ENCODE peak calls at places on chromosomes 4 and X, in seven cellular contexts. One of them, this sample, is unnamed.

GRCh38 chr4:151727365-151727764 is 33.4 kb downstream of the GATB start:
- DNase-seq in colonic mucosa: no peak
- DNase-seq in tibial nerve: no peak
- DNase-seq in kidney epithelial cell: no peak
- DNase-seq in fibroblast of lung: no peak
- DNase-seq in psoas muscle: no peak
- DNase-seq in SK-N-SH: no peak
- DNase-seq in this sample: peak; percentile 19

GRCh38 chr4:150033109-150033508 is 45.1 kb upstream of the DCLK2 start:
- DNase-seq in tibial nerve: no peak
- DNase-seq in kidney epithelial cell: no peak
- DNase-seq in colonic mucosa: no peak
- DNase-seq in psoas muscle: no peak
- DNase-seq in SK-N-SH: no peak
- DNase-seq in fibroblast of lung: no peak
- DNase-seq in this sample: no peak

GRCh38 chrX:77953300-77953699 is 16.1 kb downstream of the PGAM4 start:
- DNase-seq in colonic mucosa: no peak
- DNase-seq in tibial nerve: no peak
- DNase-seq in psoas muscle: no peak
- DNase-seq in kidney epithelial cell: no peak
- DNase-seq in fibroblast of lung: no peak
- DNase-seq in SK-N-SH: no peak
- DNase-seq in this sample: no peak

GRCh38 chr4:80875642-80876041 is 154.9 kb upstream of the BMP3 start:
- DNase-seq in colonic mucosa: no peak
- DNase-seq in fibroblast of lung: no peak
- DNase-seq in tibial nerve: no peak
- DNase-seq in kidney epithelial cell: no peak
- DNase-seq in psoas muscle: no peak
- DNase-seq in SK-N-SH: no peak
- DNase-seq in this sample: no peak

GRCh38 chr4:175190654-175191053 is 272.5 kb downstream of the ADAM29 start:
- DNase-seq in colonic mucosa: no peak
- DNase-seq in SK-N-SH: no peak
- DNase-seq in fibroblast of lung: no peak
- DNase-seq in psoas muscle: no peak
- DNase-seq in tibial nerve: no peak
- DNase-seq in kidney epithelial cell: no peak
- DNase-seq in this sample: no peak

GRCh38 chr4:105246712-105247111 is 100.0 kb downstream of the TET2 start:
- DNase-seq in tibial nerve: no peak
- DNase-seq in psoas muscle: no peak
- DNase-seq in colonic mucosa: no peak
- DNase-seq in fibroblast of lung: peak; percentile 84
- DNase-seq in SK-N-SH: no peak
- DNase-seq in kidney epithelial cell: no peak
- DNase-seq in this sample: peak; percentile 86

GRCh38 chrX:102712216-102712966 is at the start of gene GPRASP2:
- DNase-seq in tibial nerve: no peak
- DNase-seq in psoas muscle: peak; percentile 72
- DNase-seq in kidney epithelial cell: no peak
- DNase-seq in colonic mucosa: peak; percentile 38
- DNase-seq in fibroblast of lung: no peak
- DNase-seq in SK-N-SH: peak; percentile 74
- DNase-seq in this sample: peak; percentile 13

GRCh38 chrX:6283826-6284225 is 55.2 kb upstream of the NLGN4X start:
- DNase-seq in kidney epithelial cell: no peak
- DNase-seq in colonic mucosa: no peak
- DNase-seq in SK-N-SH: no peak
- DNase-seq in tibial nerve: no peak
- DNase-seq in fibroblast of lung: no peak
- DNase-seq in psoas muscle: no peak
- DNase-seq in this sample: no peak

GRCh38 chr4:141275834-141276233 is 55.1 kb downstream of the ZNF330 start:
- DNase-seq in psoas muscle: no peak
- DNase-seq in kidney epithelial cell: peak; percentile 60
- DNase-seq in tibial nerve: no peak
- DNase-seq in SK-N-SH: no peak
- DNase-seq in fibroblast of lung: peak; percentile 54
- DNase-seq in colonic mucosa: no peak
- DNase-seq in this sample: peak; percentile 73

GRCh38 chrX:53072418-53073114 is 9.6 kb upstream of the TSPYL2 start:
- DNase-seq in tibial nerve: no peak
- DNase-seq in fibroblast of lung: no peak
- DNase-seq in SK-N-SH: no peak
- DNase-seq in psoas muscle: no peak
- DNase-seq in kidney epithelial cell: no peak
- DNase-seq in colonic mucosa: no peak
- DNase-seq in this sample: no peak

GRCh38 chr4:102213031-102213430 is 132.3 kb downstream of the SLC39A8 start:
- DNase-seq in fibroblast of lung: no peak
- DNase-seq in colonic mucosa: no peak
- DNase-seq in SK-N-SH: no peak
- DNase-seq in kidney epithelial cell: no peak
- DNase-seq in psoas muscle: no peak
- DNase-seq in tibial nerve: no peak
- DNase-seq in this sample: no peak

GRCh38 chr4:41533685-41534084 is 4.3 kb upstream of the LIMCH1 start:
- DNase-seq in kidney epithelial cell: no peak
- DNase-seq in fibroblast of lung: no peak
- DNase-seq in psoas muscle: no peak
- DNase-seq in colonic mucosa: no peak
- DNase-seq in SK-N-SH: no peak
- DNase-seq in tibial nerve: no peak
- DNase-seq in this sample: no peak

GRCh38 chr4:54318904-54319303 is 89.8 kb downstream of the PDGFRA start:
- DNase-seq in kidney epithelial cell: no peak
- DNase-seq in fibroblast of lung: peak; percentile 64
- DNase-seq in tibial nerve: no peak
- DNase-seq in psoas muscle: no peak
- DNase-seq in colonic mucosa: no peak
- DNase-seq in SK-N-SH: peak; percentile 45
- DNase-seq in this sample: peak; percentile 79

GRCh38 chrX:51155566-51155965 is 177.1 kb upstream of the NUDT10 start:
- DNase-seq in SK-N-SH: no peak
- DNase-seq in psoas muscle: no peak
- DNase-seq in fibroblast of lung: no peak
- DNase-seq in colonic mucosa: no peak
- DNase-seq in kidney epithelial cell: no peak
- DNase-seq in tibial nerve: no peak
- DNase-seq in this sample: no peak

GRCh38 chr4:76809594-76810305 is 88.2 kb downstream of the SOWAHB start:
- DNase-seq in SK-N-SH: no peak
- DNase-seq in fibroblast of lung: peak; percentile 68
- DNase-seq in tibial nerve: no peak
- DNase-seq in psoas muscle: no peak
- DNase-seq in kidney epithelial cell: peak; percentile 79
- DNase-seq in colonic mucosa: no peak
- DNase-seq in this sample: peak; percentile 13

GRCh38 chr4:37794046-37794445 is 32.4 kb upstream of the PGM2 start:
- DNase-seq in tibial nerve: no peak
- DNase-seq in kidney epithelial cell: no peak
- DNase-seq in fibroblast of lung: peak; percentile 58
- DNase-seq in SK-N-SH: no peak
- DNase-seq in colonic mucosa: no peak
- DNase-seq in psoas muscle: no peak
- DNase-seq in this sample: no peak

GRCh38 chrX:49838374-49838773 is 9.3 kb downstream of the PAGE4 start:
- DNase-seq in SK-N-SH: peak; percentile 52
- DNase-seq in psoas muscle: no peak
- DNase-seq in colonic mucosa: peak; percentile 21
- DNase-seq in kidney epithelial cell: no peak
- DNase-seq in tibial nerve: peak; percentile 25
- DNase-seq in fibroblast of lung: peak; percentile 20
- DNase-seq in this sample: peak; percentile 24

GRCh38 chr4:169103966-169104412 is 93.9 kb upstream of the CBR4 start:
- DNase-seq in psoas muscle: no peak
- DNase-seq in tibial nerve: no peak
- DNase-seq in SK-N-SH: peak; percentile 65
- DNase-seq in fibroblast of lung: no peak
- DNase-seq in kidney epithelial cell: no peak
- DNase-seq in colonic mucosa: no peak
- DNase-seq in this sample: no peak

GRCh38 chr4:155042014-155042413 is 166.4 kb upstream of the NPY2R start:
- DNase-seq in kidney epithelial cell: no peak
- DNase-seq in colonic mucosa: no peak
- DNase-seq in tibial nerve: no peak
- DNase-seq in SK-N-SH: no peak
- DNase-seq in psoas muscle: no peak
- DNase-seq in fibroblast of lung: peak; percentile 46
- DNase-seq in this sample: peak; percentile 59

GRCh38 chrX:3522016-3522690 is 175.7 kb upstream of the MXRA5 start:
- DNase-seq in SK-N-SH: no peak
- DNase-seq in fibroblast of lung: peak; percentile 2
- DNase-seq in tibial nerve: no peak
- DNase-seq in psoas muscle: no peak
- DNase-seq in kidney epithelial cell: no peak
- DNase-seq in colonic mucosa: no peak
- DNase-seq in this sample: peak; percentile 20

GRCh38 chrX:3527166-3527565 is 180.7 kb upstream of the MXRA5 start:
- DNase-seq in kidney epithelial cell: no peak
- DNase-seq in tibial nerve: no peak
- DNase-seq in psoas muscle: no peak
- DNase-seq in SK-N-SH: no peak
- DNase-seq in fibroblast of lung: no peak
- DNase-seq in colonic mucosa: no peak
- DNase-seq in this sample: no peak

GRCh38 chrX:3526749-3527148 is 180.3 kb upstream of the MXRA5 start:
- DNase-seq in colonic mucosa: no peak
- DNase-seq in tibial nerve: no peak
- DNase-seq in SK-N-SH: no peak
- DNase-seq in kidney epithelial cell: no peak
- DNase-seq in psoas muscle: no peak
- DNase-seq in fibroblast of lung: no peak
- DNase-seq in this sample: peak; percentile 22

GRCh38 chrX:3527811-3528210 is 181.4 kb upstream of the MXRA5 start:
- DNase-seq in psoas muscle: no peak
- DNase-seq in SK-N-SH: no peak
- DNase-seq in colonic mucosa: no peak
- DNase-seq in kidney epithelial cell: no peak
- DNase-seq in fibroblast of lung: no peak
- DNase-seq in tibial nerve: no peak
- DNase-seq in this sample: peak; percentile 4

DNA sequence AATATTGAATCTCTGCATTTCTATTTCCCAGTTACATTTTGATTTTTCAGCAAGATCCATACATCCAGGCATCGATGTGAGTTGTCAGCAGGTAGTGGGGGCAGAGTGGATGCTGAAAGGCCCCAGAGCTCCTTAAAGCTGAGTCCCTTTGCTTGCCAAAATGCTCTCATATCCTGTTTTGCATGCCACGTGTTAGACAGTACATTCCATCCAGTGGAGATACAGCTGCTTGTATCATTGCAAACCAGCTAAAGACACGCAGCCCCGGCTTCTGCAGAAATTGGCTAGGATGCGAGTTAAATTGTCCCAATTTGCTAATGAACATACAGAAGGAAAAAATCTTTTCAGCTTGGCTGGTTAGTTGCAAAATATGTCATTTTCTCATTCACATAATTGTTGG is 179.6 kb upstream of the MXRA5 start:
- DNase-seq in fibroblast of lung: no peak
- DNase-seq in colonic mucosa: no peak
- DNase-seq in SK-N-SH: no peak
- DNase-seq in kidney epithelial cell: no peak
- DNase-seq in psoas muscle: no peak
- DNase-seq in tibial nerve: no peak
- DNase-seq in this sample: peak; percentile 21
- H3K4me3 ChIP-seq in fibroblast of lung: no peak overlapping the region
- H3K4me3 ChIP-seq in colonic mucosa: no peak overlapping the region
- H3K4me3 ChIP-seq in SK-N-SH: no peak overlapping the region
- H3K4me3 ChIP-seq in kidney epithelial cell: no peak overlapping the region
- H3K4me3 ChIP-seq in psoas muscle: no peak overlapping the region
- H3K4me3 ChIP-seq in tibial nerve: no peak overlapping the region
- H3K4me3 ChIP-seq in this sample: no peak overlapping the region

GRCh38 chr4:177667687-177668086 is 225.4 kb upstream of the AGA start:
- DNase-seq in fibroblast of lung: no peak
- DNase-seq in kidney epithelial cell: no peak
- DNase-seq in psoas muscle: no peak
- DNase-seq in colonic mucosa: no peak
- DNase-seq in tibial nerve: no peak
- DNase-seq in SK-N-SH: no peak
- DNase-seq in this sample: peak; percentile 1
- TF ChIP-seq CTCF in fibroblast of lung: no peak
- TF ChIP-seq CTCF in kidney epithelial cell: no peak
- TF ChIP-seq CTCF in psoas muscle: no peak
- TF ChIP-seq CTCF in colonic mucosa: peak; percentile 35
- TF ChIP-seq CTCF in tibial nerve: no peak
- TF ChIP-seq CTCF in SK-N-SH: peak; percentile 80
- TF ChIP-seq CTCF in this sample: peak; percentile 26

DNA sequence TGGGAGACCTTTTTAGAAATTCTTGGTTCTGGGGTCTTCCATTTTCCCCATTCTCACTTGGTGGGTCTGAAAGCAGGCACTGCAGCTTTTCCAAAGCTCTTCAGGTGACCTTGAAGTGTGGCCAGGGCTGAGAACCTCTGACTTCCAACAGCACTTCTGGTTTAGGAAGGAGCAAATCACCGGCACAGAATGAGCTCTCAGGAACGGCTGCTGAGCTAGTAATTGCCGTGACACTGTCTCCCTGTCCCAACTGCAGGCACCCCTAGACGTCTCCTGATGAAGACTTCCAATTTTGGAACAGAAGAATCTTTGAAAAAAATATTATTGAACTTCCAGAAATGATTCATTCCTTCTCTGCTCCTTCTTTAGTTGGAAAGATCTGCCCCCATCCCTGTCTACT is 31.3 kb downstream of the CD38 start:
- DNase-seq in fibroblast of lung: no peak
- DNase-seq in SK-N-SH: no peak
- DNase-seq in colonic mucosa: no peak
- DNase-seq in tibial nerve: no peak
- DNase-seq in kidney epithelial cell: no peak
- DNase-seq in psoas muscle: no peak
- DNase-seq in this sample: no peak
- H3K4me3 ChIP-seq in fibroblast of lung: no peak overlapping the region
- H3K4me3 ChIP-seq in SK-N-SH: no peak overlapping the region
- H3K4me3 ChIP-seq in colonic mucosa: no peak overlapping the region
- H3K4me3 ChIP-seq in tibial nerve: no peak overlapping the region
- H3K4me3 ChIP-seq in kidney epithelial cell: no peak overlapping the region
- H3K4me3 ChIP-seq in psoas muscle: peak overlapping the region; percentile 40
- H3K4me3 ChIP-seq in this sample: no peak overlapping the region

GRCh38 chrX:68947882-68948605 is 119.2 kb downstream of the EFNB1 start:
- DNase-seq in colonic mucosa: peak; percentile 13
- DNase-seq in tibial nerve: no peak
- DNase-seq in SK-N-SH: peak; percentile 76
- DNase-seq in fibroblast of lung: peak; percentile 24
- DNase-seq in kidney epithelial cell: no peak
- DNase-seq in psoas muscle: no peak
- DNase-seq in this sample: no peak

GRCh38 chrX:68944211-68944610 is 115.4 kb downstream of the EFNB1 start:
- DNase-seq in tibial nerve: no peak
- DNase-seq in fibroblast of lung: no peak
- DNase-seq in colonic mucosa: peak; percentile 10
- DNase-seq in SK-N-SH: no peak
- DNase-seq in kidney epithelial cell: no peak
- DNase-seq in psoas muscle: no peak
- DNase-seq in this sample: no peak

GRCh38 chrX:68945081-68945602 is 116.3 kb downstream of the EFNB1 start:
- DNase-seq in fibroblast of lung: no peak
- DNase-seq in psoas muscle: no peak
- DNase-seq in kidney epithelial cell: no peak
- DNase-seq in tibial nerve: no peak
- DNase-seq in SK-N-SH: no peak
- DNase-seq in colonic mucosa: no peak
- DNase-seq in this sample: no peak

GRCh38 chrX:68942797-68943196 is 114.0 kb downstream of the EFNB1 start:
- DNase-seq in colonic mucosa: peak; percentile 16
- DNase-seq in tibial nerve: no peak
- DNase-seq in psoas muscle: no peak
- DNase-seq in kidney epithelial cell: no peak
- DNase-seq in fibroblast of lung: no peak
- DNase-seq in SK-N-SH: no peak
- DNase-seq in this sample: no peak

GRCh38 chrX:68945603-68946228 is 116.9 kb downstream of the EFNB1 start:
- DNase-seq in kidney epithelial cell: no peak
- DNase-seq in fibroblast of lung: peak; percentile 83
- DNase-seq in colonic mucosa: peak; percentile 23
- DNase-seq in SK-N-SH: no peak
- DNase-seq in psoas muscle: no peak
- DNase-seq in tibial nerve: no peak
- DNase-seq in this sample: peak; percentile 86
- TF ChIP-seq CTCF in kidney epithelial cell: peak; percentile 27
- TF ChIP-seq CTCF in fibroblast of lung: peak; percentile 26
- TF ChIP-seq CTCF in colonic mucosa: no peak
- TF ChIP-seq CTCF in SK-N-SH: peak; percentile 48
- TF ChIP-seq CTCF in psoas muscle: no peak
- TF ChIP-seq CTCF in tibial nerve: no peak
- TF ChIP-seq CTCF in this sample: peak; percentile 58

This sample was measured in cardiac fibroblast.